ENCODE peak calls at places on chromosome 12, in eight cellular contexts. H is A549, J is stomach, Q is erythroblast, N is body of pancreas, D is lower leg skin, Z is HCT116, K is K562. L is an unnamed sample.

GRCh38 chr12:28759334-28759733 is 389.7 kb upstream of the FAR2 start:
- DNase-seq in D (no peak), J (no peak), K (no peak), Z (no peak), Q (no peak), H (peak; percentile 20), N (no peak), L (no peak)

GRCh38 chr12:107165581-107165980 is 72.2 kb upstream of the CRY1 start:
- DNase-seq in J (no peak), Z (no peak), K (no peak), N (no peak), D (no peak), H (no peak), Q (no peak), L (no peak)

GRCh38 chr12:107236824-107237467 is 143.6 kb upstream of the CRY1 start:
- DNase-seq in Z (no peak), J (no peak), D (no peak), N (no peak), K (no peak), H (no peak), Q (no peak), L (peak; percentile 37)

GRCh38 chr12:4171742-4172141 is 101.8 kb upstream of the CCND2 start:
- DNase-seq in Z (no peak), J (no peak), D (no peak), N (no peak), K (no peak), Q (no peak), H (no peak), L (no peak)

GRCh38 chr12:46380881-46381280 is 8.3 kb upstream of the SLC38A2 start:
- DNase-seq in J (no peak), Q (no peak), K (no peak), D (no peak), H (no peak), N (no peak), Z (no peak), L (no peak)

GRCh38 chr12:131672941-131673330 is 38.0 kb upstream of the SFSWAP start:
- DNase-seq in D (peak; percentile 64), Q (no peak), N (no peak), Z (no peak), K (no peak), H (no peak), J (no peak), L (no peak)

GRCh38 chr12:118044577-118044976 is 16.4 kb downstream of the WSB2 start:
- DNase-seq in K (no peak), D (no peak), N (no peak), Q (no peak), Z (no peak), H (no peak), J (no peak), L (no peak)

GRCh38 chr12:46494424-46494823 is 121.9 kb upstream of the SLC38A2 start:
- DNase-seq in J (no peak), N (no peak), K (no peak), D (no peak), H (no peak), Z (no peak), Q (no peak), L (peak; percentile 30)

GRCh38 chr12:57404966-57405640 is 25.7 kb downstream of the R3HDM2 start:
- DNase-seq in H (no peak), D (no peak), N (no peak), K (no peak), Q (no peak), Z (no peak), J (no peak), L (no peak)

GRCh38 chr12:85273411-85274075 is 6.5 kb upstream of the ALX1 start:
- DNase-seq in N (no peak), Q (no peak), D (peak; percentile 81), Z (no peak), H (no peak), K (no peak), J (no peak), L (peak; percentile 31)

GRCh38 chr12:92130999-92131398 is 14.6 kb downstream of the BTG1 start:
- DNase-seq in K (no peak), N (no peak), J (no peak), Q (no peak), Z (no peak), H (no peak), D (no peak), L (no peak)
- TF ChIP-seq POLR2A in K (no peak), N (no peak), J (no peak), Q (no peak), Z (no peak), H (no peak), D (no peak), L (no peak)

GRCh38 chr12:124881123-124881522 is 17.5 kb upstream of the SCARB1 start:
- DNase-seq in Z (no peak), H (no peak), D (no peak), J (no peak), K (no peak), N (no peak), Q (no peak), L (peak; percentile 16)
- TF ChIP-seq POLR2A in Z (no peak), H (no peak), D (no peak), J (no peak), K (no peak), N (no peak), Q (no peak), L (no peak)

DNA sequence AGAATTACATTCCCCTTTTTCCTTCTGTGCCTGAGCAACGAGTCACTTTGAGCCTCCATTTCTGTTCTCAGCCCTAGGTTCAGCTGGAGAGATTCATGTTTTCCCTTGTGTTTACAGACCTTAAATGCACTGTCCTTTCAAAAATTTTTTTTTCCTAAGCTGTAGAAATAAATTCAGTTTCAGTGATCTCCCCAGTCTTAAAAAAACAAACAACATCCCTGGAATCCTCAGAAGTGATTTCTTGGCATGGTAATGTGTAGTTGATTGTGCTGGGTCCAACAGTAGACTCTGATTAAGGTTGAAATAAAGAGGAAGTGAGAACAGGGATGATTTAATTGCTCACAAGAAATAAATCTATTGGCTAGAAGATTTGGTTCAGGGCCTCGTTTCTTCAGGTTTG is 89.3 kb downstream of the NTN4 start:
- DNase-seq in Z (no peak), J (no peak), N (no peak), H (no peak), K (no peak), D (no peak), Q (no peak), L (peak; percentile 30)
- TF ChIP-seq POLR2A in Z (no peak), J (no peak), N (no peak), H (no peak), K (no peak), D (no peak), Q (no peak), L (no peak)

GRCh38 chr12:51390457-51391046 is 654 bp downstream of the GALNT6 start:
- DNase-seq in K (no peak), J (no peak), D (peak; percentile 75), Q (peak; percentile 30), Z (no peak), N (no peak), H (no peak), L (no peak)

GRCh38 chr12:51393676-51394545 is 2.7 kb upstream of the GALNT6 start:
- DNase-seq in D (peak; percentile 84), Z (no peak), Q (no peak), N (peak; percentile 38), J (no peak), K (no peak), H (no peak), L (peak; percentile 85)

GRCh38 chr12:51395283-51396230 is 4.4 kb upstream of the GALNT6 start:
- DNase-seq in Q (peak; percentile 88), J (no peak), Z (no peak), D (peak; percentile 64), H (no peak), N (no peak), K (peak; percentile 81), L (no peak)

GRCh38 chr12:51391047-51391837 is at the start of gene GALNT6:
- DNase-seq in J (peak; percentile 82), N (peak; percentile 78), Q (peak; percentile 59), Z (no peak), K (peak; percentile 70), H (peak; percentile 51), D (peak; percentile 88), L (peak; percentile 28)

GRCh38 chr12:51392556-51393237 is 1.5 kb upstream of the GALNT6 start:
- DNase-seq in N (peak; percentile 27), J (no peak), H (no peak), Q (peak; percentile 27), D (peak; percentile 79), K (no peak), Z (no peak), L (peak; percentile 45)
- TF ChIP-seq POLR2A in N (no peak), J (no peak), H (no peak), Q (no peak), D (no peak), K (no peak), Z (no peak), L (no peak)

DNA sequence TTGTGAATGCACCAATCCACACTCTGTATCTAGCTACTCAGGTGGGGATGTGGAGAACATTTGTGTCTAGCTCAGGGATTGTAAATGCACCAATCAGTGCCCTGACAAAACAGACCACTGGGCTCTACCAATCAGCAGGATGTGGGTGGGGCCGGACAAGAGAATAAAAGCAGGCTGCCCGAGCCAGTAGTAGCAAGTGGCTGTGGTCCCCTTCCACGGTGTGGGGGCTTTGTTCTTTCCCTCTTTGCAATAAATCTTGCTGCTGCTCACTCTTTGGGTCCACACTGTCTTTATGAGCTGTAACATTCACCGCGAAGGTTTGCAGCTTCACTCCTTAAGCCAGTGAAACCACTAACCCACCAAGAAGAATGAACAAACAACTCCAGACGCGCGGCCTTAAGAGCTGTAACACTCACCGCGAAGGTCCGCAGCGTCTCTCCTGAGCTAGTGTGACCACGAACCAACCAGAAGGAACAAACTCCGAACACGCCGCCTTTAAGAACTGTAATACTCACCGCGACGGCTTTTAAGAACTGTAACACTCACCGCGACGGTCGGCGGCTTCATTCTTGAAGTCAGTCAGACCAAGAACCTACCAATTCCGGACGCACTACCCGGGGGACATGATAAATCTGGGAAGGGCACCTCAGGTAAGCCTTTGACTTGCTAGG is 4.6 kb upstream of the LDHB start:
- DNase-seq in N (no peak), K (no peak), H (no peak), Q (no peak), Z (no peak), D (no peak), J (no peak), L (no peak)
- TF ChIP-seq POLR2A in N (no peak), K (no peak), H (peak; percentile 46), Q (no peak), Z (no peak), D (no peak), J (no peak), L (no peak)

L was measured in endothelial cell of umbilical vein.